ENCODE peak calls at places on chromosomes 11 and 22, in six cellular contexts. T is skeletal muscle cell, Q is NCI-H774, A is ACHN, V is T-helper 1 cell, Y is iris pigment epithelial cell. R is an unnamed sample.

GRCh38 chr11:75301602-75302345 is 49.7 kb downstream of the ARRB1 start:
- DNase-seq in T (no peak), Q (peak), A (no peak), V (no peak), Y (no peak), R (no peak)

GRCh38 chr22:17106785-17107546 is 14.2 kb downstream of the TMEM121B start:
- DNase-seq in T (no peak), Q (no peak), A (no peak), V (no peak), Y (peak), R (no peak)

GRCh38 chr11:73384871-73385692 is 8.9 kb downstream of the RELT start:
- DNase-seq in T (no peak), Q (no peak), A (no peak), V (no peak), Y (peak), R (no peak)

GRCh38 chr22:22210889-22211833 is 33.4 kb upstream of the VPREB1 start:
- DNase-seq in T (no peak), Q (no peak), A (no peak), V (no peak), Y (no peak), R (no peak)

GRCh38 chr11:47299078-47299477 is 29.1 kb downstream of the MADD start:
- DNase-seq in T (no peak), Q (no peak), A (no peak), V (no peak), Y (no peak), R (no peak)

GRCh38 chr22:41565403-41566054 is 4.7 kb downstream of the CSDC2 start:
- DNase-seq in T (no peak), Q (no peak), A (peak), V (no peak), Y (peak), R (peak)

GRCh38 chr22:19580291-19580890 is 56.2 kb upstream of the CLDN5 start:
- DNase-seq in T (no peak), Q (no peak), A (no peak), V (no peak), Y (no peak), R (no peak)

GRCh38 chr11:61730222-61730994 is 22.0 kb upstream of the MYRF start:
- DNase-seq in T (no peak), Q (peak), A (peak), V (no peak), Y (no peak), R (peak)

GRCh38 chr11:12802418-12803085 is 128.3 kb downstream of the TEAD1 start:
- DNase-seq in T (no peak), Q (peak), A (peak), V (no peak), Y (peak), R (peak)

GRCh38 chr22:30212363-30212995 is 34.1 kb downstream of the LIF start:
- DNase-seq in T (peak), Q (peak), A (peak), V (no peak), Y (peak), R (peak)

GRCh38 chr22:42111798-42112197 is 18.8 kb downstream of the CYP2D6 start:
- DNase-seq in T (no peak), Q (no peak), A (peak), V (no peak), Y (no peak), R (no peak)

GRCh38 chr11:43523632-43524031 is 156.9 kb upstream of the HSD17B12 start:
- DNase-seq in T (no peak), Q (no peak), A (no peak), V (no peak), Y (no peak), R (no peak)

GRCh38 chr11:126059238-126059761 is 3.4 kb downstream of the CDON start:
- DNase-seq in T (no peak), Q (no peak), A (no peak), V (no peak), Y (no peak), R (no peak)

GRCh38 chr22:23240639-23241389 is 60.5 kb downstream of the BCR start:
- DNase-seq in T (no peak), Q (no peak), A (peak), V (no peak), Y (no peak), R (no peak)

GRCh38 chr11:93528252-93528651 is 14.9 kb downstream of the SMCO4 start:
- DNase-seq in T (no peak), Q (no peak), A (no peak), V (no peak), Y (no peak), R (no peak)

GRCh38 chr22:49349841-49350381 is 477.8 kb downstream of the BRD1 start:
- DNase-seq in T (no peak), Q (no peak), A (no peak), V (no peak), Y (no peak), R (no peak)

GRCh38 chr11:29844701-29845379 is 172.0 kb downstream of the KCNA4 start:
- DNase-seq in T (no peak), Q (no peak), A (no peak), V (no peak), Y (no peak), R (no peak)

GRCh38 chr11:74000307-74000630 is 8.6 kb downstream of the UCP3 start:
- DNase-seq in T (no peak), Q (no peak), A (no peak), V (no peak), Y (no peak), R (no peak)

GRCh38 chr11:103993502-103993901 is 42.9 kb upstream of the DDI1 start:
- DNase-seq in T (no peak), Q (no peak), A (no peak), V (no peak), Y (no peak), R (no peak)

GRCh38 chr11:57641426-57641825 is 8.3 kb downstream of the YPEL4 start:
- DNase-seq in T (peak), Q (no peak), A (peak), V (no peak), Y (peak), R (peak)

GRCh38 chr11:67376421-67376820 is 3.0 kb upstream of the CLCF1 start:
- DNase-seq in T (no peak), Q (no peak), A (no peak), V (no peak), Y (no peak), R (no peak)

GRCh38 chr11:57785072-57785471 is 23.5 kb downstream of the CTNND1 start:
- DNase-seq in T (no peak), Q (no peak), A (no peak), V (no peak), Y (no peak), R (no peak)

GRCh38 chr11:1053121-1053901 is 16.8 kb upstream of the MUC6 start:
- DNase-seq in T (no peak), Q (no peak), A (no peak), V (peak), Y (no peak), R (peak)

GRCh38 chr11:109421981-109422590 is at the start of gene C11orf87:
- DNase-seq in T (no peak), Q (peak), A (no peak), V (no peak), Y (peak), R (no peak)

GRCh38 chr11:61697093-61697492 is 16.9 kb downstream of the DAGLA start:
- DNase-seq in T (no peak), Q (no peak), A (peak), V (no peak), Y (no peak), R (peak)

GRCh38 chr11:107043242-107043991 is 25.1 kb upstream of the GUCY1A2 start:
- DNase-seq in T (peak), Q (no peak), A (peak), V (no peak), Y (peak), R (peak)

GRCh38 chr22:32106930-32107329 is 52.2 kb downstream of the C22orf42 start:
- DNase-seq in T (no peak), Q (no peak), A (peak), V (no peak), Y (peak), R (peak)

GRCh38 chr11:117361432-117361831 is 33.8 kb downstream of the CEP164 start:
- DNase-seq in T (no peak), Q (no peak), A (no peak), V (no peak), Y (no peak), R (no peak)

GRCh38 chr22:36925388-36926290 is 12.2 kb downstream of the CSF2RB start:
- DNase-seq in T (no peak), Q (no peak), A (no peak), V (no peak), Y (no peak), R (no peak)

GRCh38 chr11:9858822-9859221 is 194.9 kb downstream of the SWAP70 start:
- DNase-seq in T (no peak), Q (no peak), A (no peak), V (no peak), Y (peak), R (no peak)

GRCh38 chr11:9982796-9983579 is 311.0 kb downstream of the SBF2 start:
- DNase-seq in T (no peak), Q (no peak), A (no peak), V (no peak), Y (peak), R (peak)

GRCh38 chr11:35208795-35209194 is 69.8 kb downstream of the CD44 start:
- DNase-seq in T (no peak), Q (no peak), A (no peak), V (no peak), Y (no peak), R (no peak)

GRCh38 chr11:61028135-61028729 is 56.8 kb downstream of the CD6 start:
- DNase-seq in T (no peak), Q (no peak), A (no peak), V (no peak), Y (no peak), R (no peak)

R was measured in SW480.